ENCODE peak calls at places on chromosomes 3 and 15, in seven cellular contexts. I is EH; U is right lobe of liver; C is transverse colon; N is body of pancreas; B is psoas muscle; Z is activated CD4-positive, CD25-positive, alpha-beta regulatory T cell. S is an unnamed sample.
A peak's percentile ranks its signal among the peaks of the same experiment; 100 is the strongest.

GRCh38 chr3:52830535-52831258 is at the start of gene ITIH4:
- DNase-seq in I (no peak), U (peak; percentile 94), C (no peak), N (peak; percentile 65), B (no peak), Z (no peak), S (no peak)

GRCh38 chr3:50230833-50231125 is 5.2 kb upstream of the GNAI2 start:
- DNase-seq in I (peak; percentile 29), U (no peak), C (no peak), N (no peak), B (no peak), Z (no peak), S (no peak)

GRCh38 chr3:170233532-170233931 is 11.3 kb downstream of the PRKCI start:
- DNase-seq in I (peak; percentile 87), U (no peak), C (peak; percentile 38), N (no peak), B (no peak), Z (no peak), S (no peak)

GRCh38 chr15:63292771-63293170 is 15.4 kb downstream of the APH1B start:
- DNase-seq in I (peak; percentile 68), U (no peak), C (no peak), N (no peak), B (no peak), Z (no peak), S (no peak)

GRCh38 chr3:194536883-194537637 is 50.3 kb upstream of the ATP13A3 start:
- DNase-seq in I (peak; percentile 58), U (peak; percentile 84), C (peak; percentile 89), N (peak; percentile 79), B (peak; percentile 64), Z (no peak), S (peak; percentile 81)

GRCh38 chr3:62238003-62238402 is 135.3 kb downstream of the FEZF2 start:
- DNase-seq in I (no peak), U (no peak), C (no peak), N (no peak), B (no peak), Z (no peak), S (no peak)

GRCh38 chr3:194952882-194953281 is 267.2 kb downstream of the FAM43A start:
- DNase-seq in I (no peak), U (no peak), C (no peak), N (no peak), B (no peak), Z (no peak), S (no peak)

GRCh38 chr3:171801738-171802600 is 8.3 kb downstream of the PLD1 start:
- DNase-seq in I (peak; percentile 95), U (no peak), C (no peak), N (no peak), B (no peak), Z (no peak), S (no peak)

GRCh38 chr3:76415384-76415783 is 624.5 kb upstream of the ROBO2 start:
- DNase-seq in I (no peak), U (no peak), C (no peak), N (no peak), B (no peak), Z (no peak), S (no peak)

GRCh38 chr3:151379083-151379734 is 5.3 kb downstream of the P2RY12 start:
- DNase-seq in I (peak; percentile 38), U (no peak), C (peak; percentile 11), N (no peak), B (no peak), Z (no peak), S (peak; percentile 63)

GRCh38 chr3:123295901-123296250 is 94.1 kb downstream of the SEC22A start:
- DNase-seq in I (no peak), U (no peak), C (no peak), N (no peak), B (peak; percentile 30), Z (no peak), S (no peak)

S was measured in RPMI8226.